ENCODE peak calls at places on chromosomes 7 and 10, in five cellular contexts. L, X, Y, O and C are unnamed samples.

GRCh38 chr10:83302623-83303022 is 836.7 kb upstream of the GHITM start:
- DNase-seq in O (no peak), Y (no peak), X (no peak), L (no peak), C (no peak)

GRCh38 chr7:79806161-79806734 is 328.4 kb upstream of the GNAI1 start:
- DNase-seq in X (no peak), L (no peak), O (no peak), Y (no peak), C (no peak)

GRCh38 chr10:116631871-116632295 is 11.1 kb downstream of the PNLIPRP2 start:
- DNase-seq in Y (no peak), L (no peak), O (no peak), X (no peak), C (no peak)

GRCh38 chr7:41010967-41011366 is 691.9 kb downstream of the INHBA start:
- DNase-seq in X (no peak), O (no peak), Y (no peak), L (no peak), C (no peak)

GRCh38 chr7:121178869-121179497 is 149.8 kb upstream of the WNT16 start:
- DNase-seq in X (no peak), O (no peak), Y (no peak), L (no peak), C (no peak)

GRCh38 chr10:104255244-104255981 is 721 bp downstream of the GSTO1 start:
- DNase-seq in O (no peak), X (no peak), L (no peak), Y (no peak), C (no peak)

GRCh38 chr7:132723506-132724081 is 147.3 kb upstream of the PLXNA4 start:
- DNase-seq in O (no peak), Y (no peak), L (no peak), X (no peak), C (no peak)

GRCh38 chr10:12971001-12971788 is 30.3 kb downstream of the CCDC3 start:
- DNase-seq in L (no peak), O (no peak), X (no peak), Y (no peak), C (no peak)

GRCh38 chr7:158973941-158974785 is 117.8 kb downstream of the DYNC2I1 start:
- DNase-seq in X (no peak), O (no peak), L (no peak), Y (no peak), C (no peak)

GRCh38 chr10:123102673-123103072 is 33.1 kb upstream of the HMX3 start:
- DNase-seq in L (no peak), X (no peak), O (no peak), Y (no peak), C (no peak)

GRCh38 chr10:21953585-21954057 is 49.9 kb downstream of the DNAJC1 start:
- DNase-seq in Y (no peak), L (no peak), X (no peak), O (no peak), C (no peak)

GRCh38 chr10:103637855-103638561 is 144.5 kb downstream of the NEURL1 start:
- DNase-seq in L (no peak), Y (no peak), X (no peak), O (no peak), C (no peak)

GRCh38 chr10:68988530-68989316 is at the start of gene KIFBP:
- DNase-seq in Y (peak), X (peak), O (peak), L (peak), C (peak)

GRCh38 chr7:66142996-66143395 is 28.3 kb downstream of the CRCP start:
- DNase-seq in L (no peak), O (no peak), X (no peak), Y (no peak), C (no peak)

GRCh38 chr10:132106431-132106830 is 40.7 kb downstream of the JAKMIP3 start:
- DNase-seq in Y (no peak), O (no peak), X (peak), L (no peak), C (no peak)

GRCh38 chr10:132486539-132487121 is 51.0 kb upstream of the INPP5A start:
- DNase-seq in L (no peak), X (peak), O (no peak), Y (peak), C (no peak)

GRCh38 chr7:83550100-83550499 is 98.8 kb downstream of the SEMA3E start:
- DNase-seq in O (no peak), X (no peak), Y (no peak), L (no peak), C (no peak)

GRCh38 chr7:157832866-157833607 is 496.2 kb downstream of the DNAJB6 start:
- DNase-seq in Y (no peak), X (peak), L (no peak), O (no peak), C (no peak)

GRCh38 chr7:27143022-27143949 is at the start of gene HOXA5:
- DNase-seq in Y (no peak), L (no peak), O (no peak), X (no peak), C (no peak)

GRCh38 chr7:35848728-35849127 is 47.9 kb downstream of the SEPTIN7 start:
- DNase-seq in L (no peak), O (no peak), X (no peak), Y (no peak), C (no peak)

GRCh38 chr10:99391346-99391745 is 39.1 kb downstream of the GOT1 start:
- DNase-seq in X (no peak), L (no peak), O (no peak), Y (no peak), C (no peak)

GRCh38 chr7:7765422-7765821 is 47.0 kb upstream of the RPA3 start:
- DNase-seq in O (no peak), X (no peak), Y (no peak), L (no peak), C (no peak)

GRCh38 chr7:16801111-16801542 is 3.7 kb downstream of the AGR2 start:
- DNase-seq in O (no peak), X (no peak), Y (no peak), L (no peak), C (no peak)

GRCh38 chr10:78292987-78293865 is 259.6 kb downstream of the RPS24 start:
- DNase-seq in X (no peak), O (no peak), L (no peak), Y (no peak), C (no peak)

GRCh38 chr7:42611529-42611928 is 300.3 kb downstream of the C7orf25 start:
- DNase-seq in O (no peak), Y (no peak), X (no peak), L (no peak), C (no peak)

GRCh38 chr7:106681815-106682495 is 21.0 kb upstream of the CCDC71L start:
- DNase-seq in O (no peak), L (no peak), X (no peak), Y (no peak), C (no peak)

GRCh38 chr10:47303866-47304265 is 3.9 kb downstream of the GDF10 start:
- DNase-seq in L (no peak), X (no peak), Y (no peak), O (no peak), C (no peak)

GRCh38 chr10:113858541-113858940 is 4.1 kb downstream of the NHLRC2 start:
- DNase-seq in Y (no peak), L (no peak), O (no peak), X (no peak), C (no peak)

GRCh38 chr7:84092207-84092606 is 102.4 kb downstream of the SEMA3A start:
- DNase-seq in L (no peak), O (no peak), Y (no peak), X (no peak), C (peak)

GRCh38 chr7:22633286-22633953 is 93.6 kb upstream of the IL6 start:
- DNase-seq in Y (no peak), X (no peak), O (no peak), L (no peak), C (no peak)

GRCh38 chr7:83876593-83876992 is 227.7 kb upstream of the SEMA3E start:
- DNase-seq in O (no peak), L (no peak), Y (no peak), X (no peak), C (no peak)

GRCh38 chr7:35992436-35992835 is 160.6 kb upstream of the EEPD1 start:
- DNase-seq in X (no peak), Y (no peak), O (no peak), L (no peak), C (no peak)

GRCh38 chr7:107870427-107871000 is 20.5 kb upstream of the DLD start:
- DNase-seq in O (no peak), X (no peak), Y (no peak), L (no peak), C (no peak)